ENCODE peak calls at places on chromosomes 16 and 17, in six cellular contexts. H, G, X, D, W and T are unnamed samples.

GRCh38 chr16:27322858-27323780 is 9.3 kb downstream of the IL4R start:
- DNase-seq in H (peak; percentile 40), G (no peak), X (no peak), D (no peak), W (peak; percentile 75), T (no peak)

GRCh38 chr17:32553168-32553567 is 66.4 kb downstream of the CDK5R1 start:
- DNase-seq in H (no peak), G (no peak), X (no peak), D (peak; percentile 11), W (no peak), T (no peak)

GRCh38 chr17:31935512-31935911 is 1.3 kb upstream of the SUZ12 start:
- DNase-seq in H (no peak), G (no peak), X (no peak), D (no peak), W (no peak), T (no peak)

GRCh38 chr17:74959826-74960738 is 12.5 kb downstream of the HID1 start:
- DNase-seq in H (no peak), G (peak; percentile 19), X (no peak), D (no peak), W (no peak), T (no peak)

GRCh38 chr17:38464251-38464722 is 36.0 kb downstream of the ARHGAP23 start:
- DNase-seq in H (peak; percentile 93), G (peak; percentile 49), X (peak; percentile 55), D (no peak), W (peak; percentile 50), T (no peak)

GRCh38 chr17:82959990-82960418 is 119.4 kb upstream of the METRNL start:
- DNase-seq in H (peak; percentile 75), G (no peak), X (no peak), D (no peak), W (peak; percentile 19), T (peak; percentile 70)

GRCh38 chr16:63816304-63816703 is 1305.6 kb downstream of the CDH11 start:
- DNase-seq in H (no peak), G (no peak), X (no peak), D (no peak), W (no peak), T (no peak)

GRCh38 chr17:40922239-40922638 is 15.2 kb downstream of the KRT23 start:
- DNase-seq in H (no peak), G (peak; percentile 89), X (no peak), D (no peak), W (peak; percentile 32), T (no peak)

GRCh38 chr16:52251495-52251894 is 295.4 kb downstream of the TOX3 start:
- DNase-seq in H (no peak), G (no peak), X (no peak), D (no peak), W (no peak), T (no peak)

GRCh38 chr16:67857547-67858233 is 10.2 kb upstream of the CENPT start:
- DNase-seq in H (peak; percentile 88), G (peak; percentile 98), X (peak; percentile 77), D (no peak), W (peak; percentile 65), T (no peak)

GRCh38 chr17:3655766-3656165 is 12.6 kb downstream of the TAX1BP3 start:
- DNase-seq in H (no peak), G (no peak), X (no peak), D (no peak), W (no peak), T (no peak)

GRCh38 chr17:58527949-58528348 is 13.5 kb upstream of the MTMR4 start:
- DNase-seq in H (no peak), G (peak; percentile 64), X (no peak), D (no peak), W (no peak), T (no peak)

GRCh38 chr17:48187867-48188608 is 80.5 kb downstream of the SNX11 start:
- DNase-seq in H (no peak), G (no peak), X (no peak), D (no peak), W (no peak), T (no peak)

GRCh38 chr16:10982430-10983174 is 38.2 kb downstream of the CLEC16A start:
- DNase-seq in H (no peak), G (no peak), X (no peak), D (no peak), W (no peak), T (no peak)

GRCh38 chr17:55174133-55174532 is 90.6 kb upstream of the HLF start:
- DNase-seq in H (no peak), G (no peak), X (no peak), D (no peak), W (no peak), T (no peak)

GRCh38 chr17:34639706-34640425 is 60.5 kb downstream of the TMEM132E start:
- DNase-seq in H (peak; percentile 67), G (no peak), X (no peak), D (no peak), W (no peak), T (no peak)

GRCh38 chr17:2266045-2266864 is 37.3 kb downstream of the SMG6 start:
- DNase-seq in H (no peak), G (no peak), X (no peak), D (peak; percentile 95), W (peak; percentile 36), T (peak; percentile 39)
- H3K4me3 ChIP-seq in H (no peak overlapping the region), G (no peak overlapping the region), X (no peak overlapping the region), D (peak overlapping the region; percentile 38), W (no peak overlapping the region), T (no peak overlapping the region)

GRCh38 chr17:29180051-29180787 is at the start of gene MYO18A:
- DNase-seq in H (peak; percentile 93), G (peak; percentile 65), X (no peak), D (peak; percentile 71), W (peak; percentile 85), T (peak; percentile 96)

GRCh38 chr17:29178750-29179231 is 1.4 kb downstream of the MYO18A start:
- DNase-seq in H (no peak), G (no peak), X (no peak), D (no peak), W (peak; percentile 68), T (no peak)

GRCh38 chr17:29180788-29181160 is 576 bp upstream of the MYO18A start:
- DNase-seq in H (no peak), G (no peak), X (no peak), D (no peak), W (no peak), T (no peak)

GRCh38 chr17:29177871-29178749 is 2.1 kb downstream of the MYO18A start:
- DNase-seq in H (no peak), G (no peak), X (no peak), D (no peak), W (peak; percentile 61), T (no peak)

GRCh38 chr17:29179232-29180036 is 764 bp downstream of the MYO18A start:
- DNase-seq in H (no peak), G (no peak), X (no peak), D (no peak), W (peak; percentile 90), T (peak; percentile 87)
- H3K4me3 ChIP-seq in H (peak overlapping the region; percentile 88), G (peak overlapping the region; percentile 65), X (peak overlapping the region; percentile 82), D (no peak overlapping the region), W (peak overlapping the region; percentile 62), T (peak overlapping the region; percentile 51)

DNA sequence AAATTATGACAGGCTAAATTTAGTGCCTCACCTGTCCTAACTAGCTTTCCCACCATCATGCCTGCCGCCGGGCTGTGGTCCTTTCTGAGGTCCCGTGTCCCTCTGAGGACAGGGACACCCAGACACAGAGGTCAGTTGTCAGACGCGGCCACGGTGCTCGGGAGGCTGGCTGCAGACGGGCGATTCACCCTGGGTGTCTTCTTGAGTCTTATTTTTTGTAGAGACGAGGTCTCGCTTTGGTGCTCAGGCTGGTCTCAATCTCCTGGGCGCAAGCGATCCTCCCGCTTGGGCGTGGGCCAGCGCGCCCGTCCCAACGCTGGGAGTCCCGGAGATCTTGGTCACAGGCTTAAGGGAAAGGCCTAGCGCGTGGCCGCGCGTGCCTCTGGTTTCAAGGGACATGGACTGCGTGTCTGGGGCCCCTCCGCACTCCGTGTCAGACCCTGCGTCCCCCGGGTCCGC is 797 bp upstream of the RAB11FIP3 start:
- DNase-seq in H (peak; percentile 84), G (no peak), X (no peak), D (no peak), W (peak; percentile 40), T (peak; percentile 86)
- H3K4me3 ChIP-seq in H (no peak overlapping the region), G (peak overlapping the region; percentile 17), X (peak overlapping the region; percentile 82), D (peak overlapping the region; percentile 83), W (peak overlapping the region; percentile 74), T (peak overlapping the region; percentile 78)

GRCh38 chr17:60422162-60422665 is at the start of gene CHCT1:
- DNase-seq in H (peak; percentile 70), G (no peak), X (no peak), D (no peak), W (no peak), T (no peak)
- H3K4me3 ChIP-seq in H (peak within 1 kb of the TSS; percentile 11), G (peak within 1 kb of the TSS; percentile 42), X (peak within 1 kb of the TSS; percentile 75), D (peak within 1 kb of the TSS; percentile 63), W (peak within 1 kb of the TSS; percentile 59), T (peak within 1 kb of the TSS; percentile 52)